ENCODE peak calls at places on chromosomes 3 and 15, in four cellular contexts. Y, U, P and H are unnamed samples.

GRCh38 chr3:71436337-71436736 is 147.2 kb downstream of the FOXP1 start:
- DNase-seq in Y (no peak), U (peak; percentile 91), P (no peak), H (no peak)

GRCh38 chr3:151753846-151754245 is 20.1 kb downstream of the AADACL2 start:
- DNase-seq in Y (no peak), U (peak; percentile 58), P (no peak), H (no peak)

GRCh38 chr3:110157221-110157620 is 819.9 kb upstream of the DPPA4 start:
- DNase-seq in Y (no peak), U (no peak), P (no peak), H (no peak)

GRCh38 chr15:71707230-71708051 is 102.9 kb upstream of the NR2E3 start:
- DNase-seq in Y (peak; percentile 41), U (no peak), P (no peak), H (no peak)

GRCh38 chr3:120506828-120507774 is 56.3 kb upstream of the FSTL1 start:
- DNase-seq in Y (peak; percentile 60), U (peak; percentile 84), P (peak; percentile 35), H (no peak)

GRCh38 chr3:87088984-87089841 is 98.3 kb upstream of the VGLL3 start:
- DNase-seq in Y (peak; percentile 71), U (no peak), P (peak; percentile 45), H (no peak)

GRCh38 chr3:182420741-182421140 is 372.6 kb upstream of the ATP11B start:
- DNase-seq in Y (no peak), U (no peak), P (no peak), H (no peak)

GRCh38 chr15:36323607-36324006 is 255.8 kb upstream of the CDIN1 start:
- DNase-seq in Y (no peak), U (no peak), P (no peak), H (no peak)

GRCh38 chr3:77039606-77040553 is at the start of gene ROBO2:
- DNase-seq in Y (peak; percentile 2), U (no peak), P (peak; percentile 35), H (no peak)

GRCh38 chr3:124260206-124260915 is 268.4 kb upstream of the ROPN1 start:
- DNase-seq in Y (peak; percentile 73), U (peak; percentile 72), P (no peak), H (no peak)

GRCh38 chr3:149234671-149235245 is 13.1 kb upstream of the CP start:
- DNase-seq in Y (no peak), U (no peak), P (no peak), H (no peak)

GRCh38 chr15:66622677-66623076 is 56.9 kb upstream of the LCTL start:
- DNase-seq in Y (no peak), U (no peak), P (no peak), H (no peak)

GRCh38 chr3:25821746-25822573 is 32.1 kb downstream of the OXSM start:
- DNase-seq in Y (no peak), U (no peak), P (no peak), H (no peak)

GRCh38 chr15:40956543-40956982 is 3.3 kb downstream of the CHAC1 start:
- DNase-seq in Y (no peak), U (no peak), P (no peak), H (no peak)

GRCh38 chr3:13537244-13537921 is 11.5 kb upstream of the FBLN2 start:
- DNase-seq in Y (no peak), U (no peak), P (no peak), H (no peak)

GRCh38 chr3:78728406-78729145 is 1039.2 kb downstream of the ROBO1 start:
- DNase-seq in Y (peak; percentile 56), U (no peak), P (peak; percentile 49), H (no peak)

GRCh38 chr15:77518458-77518857 is 97.8 kb downstream of the HMG20A start:
- DNase-seq in Y (no peak), U (no peak), P (no peak), H (no peak)

GRCh38 chr15:41804361-41804760 is 23.5 kb upstream of the JMJD7 start:
- DNase-seq in Y (no peak), U (no peak), P (no peak), H (no peak)

GRCh38 chr3:183132409-183132808 is 30.1 kb downstream of the LAMP3 start:
- DNase-seq in Y (no peak), U (no peak), P (no peak), H (no peak)

GRCh38 chr15:67135494-67135893 is 70.1 kb downstream of the SMAD3 start:
- DNase-seq in Y (peak; percentile 93), U (no peak), P (no peak), H (no peak)

GRCh38 chr3:128362026-128362965 is 104.4 kb downstream of the DNAJB8 start:
- DNase-seq in Y (no peak), U (no peak), P (no peak), H (no peak)

GRCh38 chr3:181860243-181860642 is 148.5 kb downstream of the SOX2 start:
- DNase-seq in Y (no peak), U (no peak), P (no peak), H (no peak)

GRCh38 chr15:90213818-90214204 is 12.7 kb downstream of the SEMA4B start:
- DNase-seq in Y (no peak), U (no peak), P (peak; percentile 56), H (no peak)

GRCh38 chr3:3027976-3028567 is 82.1 kb downstream of the IL5RA start:
- DNase-seq in Y (no peak), U (no peak), P (no peak), H (no peak)

GRCh38 chr3:25897019-25897418 is 107.1 kb downstream of the OXSM start:
- DNase-seq in Y (no peak), U (peak; percentile 69), P (no peak), H (no peak)

GRCh38 chr3:161770532-161771386 is 274.2 kb downstream of the OTOL1 start:
- DNase-seq in Y (no peak), U (peak; percentile 22), P (no peak), H (no peak)

GRCh38 chr3:107142786-107143185 is 234.5 kb upstream of the CCDC54 start:
- DNase-seq in Y (no peak), U (no peak), P (no peak), H (no peak)

GRCh38 chr15:49823987-49824538 is 203.2 kb downstream of the DTWD1 start:
- DNase-seq in Y (peak; percentile 29), U (peak; percentile 56), P (no peak), H (no peak)

GRCh38 chr3:147348976-147349375 is 57.4 kb downstream of the ZIC4 start:
- DNase-seq in Y (no peak), U (no peak), P (no peak), H (no peak)

GRCh38 chr3:143134446-143134845 is 14.9 kb downstream of the CHST2 start:
- DNase-seq in Y (no peak), U (peak; percentile 37), P (no peak), H (no peak)

GRCh38 chr3:64122476-64122875 is 99.2 kb upstream of the PSMD6 start:
- DNase-seq in Y (no peak), U (no peak), P (no peak), H (no peak)

GRCh38 chr15:29268706-29269484 is 727 bp downstream of the NSMCE3 start:
- DNase-seq in Y (peak; percentile 34), U (peak; percentile 8), P (no peak), H (peak; percentile 40)

GRCh38 chr3:148757238-148757930 is 59.7 kb downstream of the AGTR1 start:
- DNase-seq in Y (peak; percentile 65), U (no peak), P (no peak), H (no peak)

GRCh38 chr15:95922431-95922830 is 408.1 kb upstream of the NR2F2 start:
- DNase-seq in Y (no peak), U (peak; percentile 47), P (no peak), H (no peak)

GRCh38 chr15:31465083-31465955 is 138.7 kb downstream of the KLF13 start:
- DNase-seq in Y (no peak), U (peak; percentile 24), P (peak; percentile 89), H (no peak)

GRCh38 chr3:7536921-7537320 is 676.0 kb downstream of the GRM7 start:
- DNase-seq in Y (no peak), U (no peak), P (no peak), H (no peak)

GRCh38 chr15:89221543-89221942 is at the start of gene RLBP1:
- DNase-seq in Y (no peak), U (no peak), P (no peak), H (no peak)

GRCh38 chr15:81567924-81568323 is 193.9 kb upstream of the TMC3 start:
- DNase-seq in Y (no peak), U (no peak), P (no peak), H (no peak)

DNA sequence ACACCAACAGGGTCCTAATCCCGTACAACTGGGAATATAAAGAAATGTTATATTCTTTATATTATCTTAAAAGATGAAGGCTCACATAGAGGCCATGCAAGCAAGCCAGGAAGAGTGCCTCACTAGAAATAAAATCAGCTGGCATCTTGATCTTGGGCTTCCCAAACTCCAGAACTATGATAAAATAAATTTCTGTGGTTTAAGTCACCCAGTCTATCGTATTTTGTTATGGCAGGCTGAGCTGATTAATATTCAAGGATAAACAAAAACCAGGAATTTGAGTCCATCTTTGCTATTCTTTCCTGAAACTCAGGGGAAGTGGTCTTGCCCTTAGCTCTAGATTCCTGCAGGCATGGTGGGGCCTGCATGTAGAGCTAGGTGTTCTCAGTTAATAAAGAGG is 42.7 kb downstream of the ATOSA start:
- DNase-seq in Y (peak; percentile 68), U (no peak), P (no peak), H (no peak)
- H3K36me3 ChIP-seq in Y (peaks cover 5% of the 10 kb centered on the region), U (no peaks in the 10 kb centered on the region), P (no peaks in the 10 kb centered on the region), H (peaks cover 21% of the 10 kb centered on the region)

GRCh38 chr3:187726564-187726963 is 18.7 kb downstream of the BCL6 start:
- DNase-seq in Y (no peak), U (no peak), P (no peak), H (no peak)
- H3K36me3 ChIP-seq in Y (peaks cover 83% of the 10 kb centered on the region), U (peaks cover 60% of the 10 kb centered on the region), P (no peaks in the 10 kb centered on the region), H (peaks cover 64% of the 10 kb centered on the region)

GRCh38 chr15:28033443-28033842 is 65.7 kb downstream of the OCA2 start:
- DNase-seq in Y (no peak), U (no peak), P (no peak), H (no peak)
- H3K36me3 ChIP-seq in Y (no peaks in the 10 kb centered on the region), U (no peaks in the 10 kb centered on the region), P (no peaks in the 10 kb centered on the region), H (no peaks in the 10 kb centered on the region)

DNA sequence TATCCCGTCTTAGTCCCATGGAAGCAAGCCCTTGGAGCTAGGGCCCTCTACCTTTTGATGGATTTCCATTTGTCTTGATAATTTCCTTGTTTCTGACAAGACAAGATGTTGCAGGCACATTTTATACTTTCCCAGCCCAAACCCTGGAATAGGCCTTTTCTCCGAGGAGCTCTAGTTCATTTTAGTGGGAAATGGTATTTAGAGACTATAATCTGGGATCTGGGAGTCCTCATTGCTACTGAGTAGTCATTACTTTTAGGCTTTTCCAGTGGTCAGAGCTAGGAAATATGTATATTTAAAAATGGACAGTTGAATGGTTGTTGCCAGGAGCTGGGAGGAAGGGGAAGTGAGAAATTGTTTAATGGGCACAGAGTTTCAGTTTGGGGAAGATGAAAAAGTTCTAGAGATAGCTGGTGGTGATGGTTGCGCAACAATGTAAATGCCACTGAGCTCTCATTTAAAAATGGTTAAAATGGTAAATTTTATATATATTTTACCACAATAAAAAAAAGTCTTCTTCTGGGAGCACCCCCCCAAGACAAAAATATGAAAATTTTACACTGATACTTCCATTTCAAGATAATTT is 31.6 kb downstream of the MLH1 start:
- DNase-seq in Y (no peak), U (no peak), P (no peak), H (no peak)
- H3K36me3 ChIP-seq in Y (peaks cover 50% of the 10 kb centered on the region), U (peaks cover 80% of the 10 kb centered on the region), P (no peaks in the 10 kb centered on the region), H (peaks cover 61% of the 10 kb centered on the region)

GRCh38 chr3:58116161-58116955 is 94.4 kb downstream of the DNASE1L3 start:
- DNase-seq in Y (no peak), U (no peak), P (no peak), H (peak; percentile 49)
- H3K36me3 ChIP-seq in Y (peaks cover 67% of the 10 kb centered on the region), U (peaks cover 92% of the 10 kb centered on the region), P (peaks cover 7% of the 10 kb centered on the region), H (peaks cover 20% of the 10 kb centered on the region)

GRCh38 chr3:133820129-133820528 is 14.5 kb downstream of the SRPRB start:
- DNase-seq in Y (no peak), U (no peak), P (no peak), H (no peak)
- H3K36me3 ChIP-seq in Y (peaks cover 36% of the 10 kb centered on the region), U (peaks cover 51% of the 10 kb centered on the region), P (peaks cover 5% of the 10 kb centered on the region), H (peaks cover 60% of the 10 kb centered on the region)

GRCh38 chr3:126733061-126733430 is 29.0 kb downstream of the CHCHD6 start:
- DNase-seq in Y (no peak), U (no peak), P (no peak), H (no peak)
- H3K36me3 ChIP-seq in Y (peaks cover 4% of the 10 kb centered on the region), U (peaks cover 3% of the 10 kb centered on the region), P (no peaks in the 10 kb centered on the region), H (no peaks in the 10 kb centered on the region)